ENCODE peak calls at places on chromosomes 4 and X, in four cellular contexts. One of them, this sample, is unnamed.

GRCh38 chr4:170193496-170193895 is 103.7 kb upstream of the AADAT start:
- DNase-seq in cardiac muscle cell: no peak
- DNase-seq in AG04449: no peak
- DNase-seq in Peyer's patch: no peak
- DNase-seq in this sample: no peak

GRCh38 chr4:94545296-94545695 is 93.6 kb downstream of the PDLIM5 start:
- DNase-seq in cardiac muscle cell: peak
- DNase-seq in AG04449: no peak
- DNase-seq in Peyer's patch: no peak
- DNase-seq in this sample: no peak

GRCh38 chr4:85968945-85969830 is 390.7 kb downstream of the MAPK10 start:
- DNase-seq in cardiac muscle cell: peak
- DNase-seq in AG04449: no peak
- DNase-seq in Peyer's patch: no peak
- DNase-seq in this sample: no peak

GRCh38 chr4:29756966-29757365 is 963.2 kb upstream of the PCDH7 start:
- DNase-seq in cardiac muscle cell: no peak
- DNase-seq in AG04449: no peak
- DNase-seq in Peyer's patch: no peak
- DNase-seq in this sample: no peak

GRCh38 chrX:9659571-9660195 is 106.0 kb downstream of the GPR143 start:
- DNase-seq in cardiac muscle cell: no peak
- DNase-seq in AG04449: no peak
- DNase-seq in Peyer's patch: no peak
- DNase-seq in this sample: no peak

GRCh38 chrX:1500701-1501624 is 36.0 kb downstream of the P2RY8 start:
- DNase-seq in cardiac muscle cell: no peak
- DNase-seq in AG04449: no peak
- DNase-seq in Peyer's patch: no peak
- DNase-seq in this sample: no peak

GRCh38 chr4:2254665-2255500 is 7.0 kb downstream of the MXD4 start:
- DNase-seq in cardiac muscle cell: no peak
- DNase-seq in AG04449: no peak
- DNase-seq in Peyer's patch: peak
- DNase-seq in this sample: no peak

GRCh38 chr4:7154351-7154981 is 37.9 kb upstream of the SORCS2 start:
- DNase-seq in cardiac muscle cell: no peak
- DNase-seq in AG04449: no peak
- DNase-seq in Peyer's patch: peak
- DNase-seq in this sample: no peak

GRCh38 chrX:74262472-74263209 is 41.3 kb upstream of the ZCCHC13 start:
- DNase-seq in cardiac muscle cell: no peak
- DNase-seq in AG04449: no peak
- DNase-seq in Peyer's patch: no peak
- DNase-seq in this sample: no peak

GRCh38 chr4:183558873-183559272 is 54.0 kb downstream of the ING2 start:
- DNase-seq in cardiac muscle cell: no peak
- DNase-seq in AG04449: no peak
- DNase-seq in Peyer's patch: no peak
- DNase-seq in this sample: no peak

GRCh38 chr4:92231511-92231910 is 72.3 kb upstream of the GRID2 start:
- DNase-seq in cardiac muscle cell: no peak
- DNase-seq in AG04449: no peak
- DNase-seq in Peyer's patch: no peak
- DNase-seq in this sample: no peak

GRCh38 chrX:50697691-50698090 is 116.3 kb downstream of the SHROOM4 start:
- DNase-seq in cardiac muscle cell: peak
- DNase-seq in AG04449: no peak
- DNase-seq in Peyer's patch: no peak
- DNase-seq in this sample: peak

GRCh38 chr4:88382621-88383020 is 4.0 kb downstream of the HERC6 start:
- DNase-seq in cardiac muscle cell: no peak
- DNase-seq in AG04449: no peak
- DNase-seq in Peyer's patch: no peak
- DNase-seq in this sample: no peak

GRCh38 chrX:149453030-149453429 is 52.1 kb downstream of the IDS start:
- DNase-seq in cardiac muscle cell: peak
- DNase-seq in AG04449: no peak
- DNase-seq in Peyer's patch: no peak
- DNase-seq in this sample: no peak

DNA sequence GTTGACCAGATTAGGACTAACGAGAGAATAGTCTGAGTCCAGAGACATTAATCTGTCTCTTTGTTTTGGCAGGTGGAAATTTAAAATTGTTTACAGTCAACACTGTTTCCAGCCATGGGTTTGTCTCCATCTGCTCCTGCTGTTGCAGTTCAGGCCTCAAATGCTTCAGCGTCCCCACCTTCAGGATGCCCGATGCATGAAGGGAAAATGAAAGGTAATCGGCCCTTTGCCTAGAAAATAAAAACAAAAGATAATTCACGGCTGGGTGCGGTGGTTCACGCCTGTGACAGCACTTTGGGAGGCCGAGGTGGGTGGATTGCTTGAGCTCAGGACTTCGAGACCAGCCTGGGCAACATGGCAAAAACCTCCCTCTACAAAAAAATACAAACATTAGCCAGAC is 815 bp downstream of the HCCS start:
- DNase-seq in cardiac muscle cell: no peak
- DNase-seq in AG04449: no peak
- DNase-seq in Peyer's patch: no peak
- DNase-seq in this sample: no peak
- H3K4me3 ChIP-seq in cardiac muscle cell: peak
- H3K4me3 ChIP-seq in AG04449: peak
- H3K4me3 ChIP-seq in Peyer's patch: peak
- H3K4me3 ChIP-seq in this sample: peak

GRCh38 chr4:154691229-154691628 is 52.6 kb upstream of the LRAT start:
- DNase-seq in cardiac muscle cell: no peak
- DNase-seq in AG04449: no peak
- DNase-seq in Peyer's patch: no peak
- DNase-seq in this sample: no peak

GRCh38 chr4:154687840-154688239 is 56.0 kb upstream of the LRAT start:
- DNase-seq in cardiac muscle cell: no peak
- DNase-seq in AG04449: no peak
- DNase-seq in Peyer's patch: no peak
- DNase-seq in this sample: no peak

GRCh38 chr4:154683956-154684681 is 59.7 kb upstream of the LRAT start:
- DNase-seq in cardiac muscle cell: no peak
- DNase-seq in AG04449: no peak
- DNase-seq in Peyer's patch: no peak
- DNase-seq in this sample: no peak

GRCh38 chr4:154692311-154692818 is 51.4 kb upstream of the LRAT start:
- DNase-seq in cardiac muscle cell: no peak
- DNase-seq in AG04449: no peak
- DNase-seq in Peyer's patch: peak
- DNase-seq in this sample: no peak

GRCh38 chr4:154686838-154687237 is 57.0 kb upstream of the LRAT start:
- DNase-seq in cardiac muscle cell: no peak
- DNase-seq in AG04449: no peak
- DNase-seq in Peyer's patch: no peak
- DNase-seq in this sample: no peak
- TF ChIP-seq CTCF in cardiac muscle cell: peak
- TF ChIP-seq CTCF in AG04449: no peak
- TF ChIP-seq CTCF in Peyer's patch: peak
- TF ChIP-seq CTCF in this sample: no peak

GRCh38 chr4:10162341-10163000 is 45.9 kb upstream of the WDR1 start:
- DNase-seq in cardiac muscle cell: no peak
- DNase-seq in AG04449: no peak
- DNase-seq in Peyer's patch: peak
- DNase-seq in this sample: no peak
- H3K4me3 ChIP-seq in cardiac muscle cell: no peak
- H3K4me3 ChIP-seq in AG04449: no peak
- H3K4me3 ChIP-seq in Peyer's patch: no peak
- H3K4me3 ChIP-seq in this sample: no peak

DNA sequence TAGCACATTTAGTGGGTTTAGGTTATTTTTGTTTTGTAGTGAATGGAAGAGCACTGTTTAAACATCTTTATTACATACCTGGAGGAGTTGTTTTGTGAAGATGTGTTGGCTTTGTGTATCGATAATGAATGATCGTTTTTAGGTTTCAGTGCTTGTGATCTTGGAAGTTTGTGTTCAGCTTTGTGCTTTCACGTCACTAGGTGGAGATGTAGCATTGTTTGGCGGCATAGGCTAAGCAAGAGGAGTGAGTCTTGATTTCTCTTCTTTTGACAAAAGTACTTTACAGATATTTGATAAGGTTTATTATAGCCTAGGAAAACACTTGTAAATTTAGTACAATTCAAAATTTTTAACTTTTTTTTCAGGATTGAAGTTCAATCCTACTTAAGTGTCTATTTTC is 50.4 kb downstream of the PDK3 start:
- DNase-seq in cardiac muscle cell: peak
- DNase-seq in AG04449: no peak
- DNase-seq in Peyer's patch: no peak
- DNase-seq in this sample: no peak
- TF ChIP-seq CTCF in cardiac muscle cell: peak
- TF ChIP-seq CTCF in AG04449: no peak
- TF ChIP-seq CTCF in Peyer's patch: no peak
- TF ChIP-seq CTCF in this sample: no peak

GRCh38 chr4:8198906-8199593 is at the start of gene SH3TC1:
- DNase-seq in cardiac muscle cell: peak
- DNase-seq in AG04449: no peak
- DNase-seq in Peyer's patch: peak
- DNase-seq in this sample: no peak
- H3K4me3 ChIP-seq in cardiac muscle cell: no peak
- H3K4me3 ChIP-seq in AG04449: peak
- H3K4me3 ChIP-seq in Peyer's patch: peak
- H3K4me3 ChIP-seq in this sample: peak

GRCh38 chrX:109472939-109473713 is 8.8 kb downstream of the GUCY2F start:
- DNase-seq in cardiac muscle cell: peak
- DNase-seq in AG04449: no peak
- DNase-seq in Peyer's patch: no peak
- DNase-seq in this sample: no peak
- TF ChIP-seq CTCF in cardiac muscle cell: peak
- TF ChIP-seq CTCF in AG04449: peak
- TF ChIP-seq CTCF in Peyer's patch: no peak
- TF ChIP-seq CTCF in this sample: peak

DNA sequence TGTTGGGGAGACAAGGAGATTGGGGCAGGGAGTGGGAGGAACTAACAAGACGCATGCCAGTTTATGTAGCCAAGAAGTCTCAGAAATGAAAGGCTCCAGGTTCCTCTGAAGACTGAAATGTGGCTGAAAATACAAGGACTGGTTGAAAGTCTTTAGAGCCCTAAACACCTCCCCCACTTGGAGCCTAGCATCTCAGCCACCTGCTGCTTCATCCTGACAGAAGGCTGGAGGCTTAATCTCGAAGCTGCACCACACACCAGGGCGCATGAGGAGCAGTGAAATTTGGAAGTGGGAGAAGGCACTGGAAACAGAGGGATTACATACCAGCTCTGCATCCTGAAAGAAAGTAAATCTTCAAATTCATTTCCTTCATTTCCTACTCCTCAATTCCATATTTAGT is 160.7 kb upstream of the FTHL17 start:
- DNase-seq in cardiac muscle cell: no peak
- DNase-seq in AG04449: no peak
- DNase-seq in Peyer's patch: no peak
- DNase-seq in this sample: no peak
- H3K4me3 ChIP-seq in cardiac muscle cell: no peak
- H3K4me3 ChIP-seq in AG04449: no peak
- H3K4me3 ChIP-seq in Peyer's patch: no peak
- H3K4me3 ChIP-seq in this sample: no peak

GRCh38 chr4:120290553-120290952 is 223.9 kb upstream of the MAD2L1 start:
- DNase-seq in cardiac muscle cell: no peak
- DNase-seq in AG04449: no peak
- DNase-seq in Peyer's patch: no peak
- DNase-seq in this sample: no peak

GRCh38 chr4:120291541-120291940 is 224.9 kb upstream of the MAD2L1 start:
- DNase-seq in cardiac muscle cell: no peak
- DNase-seq in AG04449: no peak
- DNase-seq in Peyer's patch: no peak
- DNase-seq in this sample: no peak

DNA sequence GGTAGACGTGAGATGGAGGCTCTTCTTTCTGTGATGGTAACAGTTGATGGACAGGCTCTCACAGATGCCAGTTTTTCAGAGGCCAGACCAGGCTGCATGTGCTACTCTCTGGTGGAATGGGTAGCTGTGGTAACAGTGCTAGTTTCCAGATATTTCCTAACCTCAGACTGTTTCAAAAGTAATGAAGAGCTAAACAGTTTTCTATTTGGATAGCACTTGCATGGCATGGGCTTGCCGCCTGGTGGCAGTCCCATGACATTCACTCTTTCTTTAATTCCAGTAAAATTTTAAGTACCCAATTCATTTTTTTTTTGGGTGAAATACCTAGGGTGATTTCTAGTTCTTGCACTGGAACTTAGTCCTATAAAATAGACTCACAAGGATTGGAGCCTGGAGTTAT is 220.2 kb upstream of the MAD2L1 start:
- DNase-seq in cardiac muscle cell: no peak
- DNase-seq in AG04449: no peak
- DNase-seq in Peyer's patch: no peak
- DNase-seq in this sample: no peak
- TF ChIP-seq CTCF in cardiac muscle cell: no peak
- TF ChIP-seq CTCF in AG04449: no peak
- TF ChIP-seq CTCF in Peyer's patch: no peak
- TF ChIP-seq CTCF in this sample: peak

DNA sequence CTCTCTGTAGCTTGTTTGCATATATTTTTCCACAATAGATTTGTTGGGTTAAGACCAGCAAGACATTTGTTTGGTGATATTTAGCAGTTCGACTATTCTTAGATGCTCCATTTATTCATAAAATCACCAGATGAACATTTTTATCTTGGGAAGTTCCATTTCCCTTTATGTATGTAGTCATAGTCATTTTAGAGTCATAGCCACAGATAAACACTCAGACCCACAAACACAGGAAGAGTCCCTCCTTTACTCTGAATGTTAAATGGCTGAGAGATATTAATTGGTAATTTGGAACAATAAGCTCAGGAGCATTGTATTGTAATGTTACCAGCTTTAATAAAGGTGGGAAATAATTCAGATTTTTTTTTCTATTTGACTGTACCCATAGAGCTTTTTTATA is 1608.7 kb downstream of the STIM2 start:
- DNase-seq in cardiac muscle cell: no peak
- DNase-seq in AG04449: no peak
- DNase-seq in Peyer's patch: no peak
- DNase-seq in this sample: no peak
- H3K4me3 ChIP-seq in cardiac muscle cell: no peak
- H3K4me3 ChIP-seq in AG04449: no peak
- H3K4me3 ChIP-seq in Peyer's patch: no peak
- H3K4me3 ChIP-seq in this sample: no peak

GRCh38 chrX:106952988-106953387 is 32.8 kb downstream of the CLDN2 start:
- DNase-seq in cardiac muscle cell: peak
- DNase-seq in AG04449: no peak
- DNase-seq in Peyer's patch: no peak
- DNase-seq in this sample: no peak
- TF ChIP-seq CTCF in cardiac muscle cell: peak
- TF ChIP-seq CTCF in AG04449: no peak
- TF ChIP-seq CTCF in Peyer's patch: peak
- TF ChIP-seq CTCF in this sample: peak

This sample was measured in AG09309.